ENCODE peak calls at places on chromosomes 3 and 15, in five cellular contexts. S is heart left ventricle, Y is cardiac muscle cell, M is stomach, J is MM.1S. N is an unnamed sample.

GRCh38 chr15:66027268-66027806 is 158.0 kb downstream of the RAB11A start:
- DNase-seq in S (no peak), J (no peak), Y (peak; percentile 18), M (peak; percentile 63), N (no peak)

GRCh38 chr3:122310361-122310760 is 14.7 kb upstream of the CSTA start:
- DNase-seq in M (no peak), S (no peak), Y (no peak), J (no peak), N (no peak)

GRCh38 chr3:128196645-128197044 is 43.4 kb downstream of the EEFSEC start:
- DNase-seq in Y (no peak), S (no peak), M (no peak), J (no peak), N (no peak)

GRCh38 chr3:49428697-49429100 is 425 bp downstream of the NICN1 start:
- DNase-seq in S (no peak), J (no peak), Y (no peak), M (no peak), N (no peak)

GRCh38 chr3:102180291-102180931 is 254.4 kb upstream of the ZPLD1 start:
- DNase-seq in J (no peak), Y (peak; percentile 94), S (no peak), M (no peak), N (no peak)

GRCh38 chr3:13525827-13526625 is 22.9 kb upstream of the FBLN2 start:
- DNase-seq in Y (no peak), S (peak; percentile 66), M (no peak), J (no peak), N (peak; percentile 65)

GRCh38 chr15:76533995-76534394 is 197.4 kb downstream of the ISL2 start:
- DNase-seq in J (no peak), S (no peak), Y (no peak), M (no peak), N (no peak)

GRCh38 chr15:52124270-52124878 is 11.8 kb upstream of the BCL2L10 start:
- DNase-seq in S (no peak), M (no peak), Y (peak; percentile 30), J (no peak), N (no peak)

GRCh38 chr3:66609660-66610547 is 109.1 kb upstream of the LRIG1 start:
- DNase-seq in J (no peak), Y (peak; percentile 58), S (no peak), M (no peak), N (no peak)

GRCh38 chr3:57382933-57383332 is 90.4 kb upstream of the ASB14 start:
- DNase-seq in Y (peak; percentile 16), M (no peak), J (no peak), S (no peak), N (no peak)

GRCh38 chr15:44536962-44537727 is at the start of gene EIF3J:
- DNase-seq in S (peak; percentile 97), M (peak; percentile 94), Y (peak; percentile 99), J (peak; percentile 96), N (peak; percentile 96)

GRCh38 chr15:44536298-44536961 is 517 bp upstream of the EIF3J start:
- DNase-seq in J (peak; percentile 83), S (peak; percentile 91), M (peak; percentile 86), Y (no peak), N (peak; percentile 93)

GRCh38 chr15:44545934-44546802 is 9.2 kb downstream of the EIF3J start:
- DNase-seq in Y (no peak), M (no peak), J (peak; percentile 74), S (no peak), N (no peak)

GRCh38 chr15:44537728-44538240 is 837 bp downstream of the EIF3J start:
- DNase-seq in M (no peak), J (no peak), Y (no peak), S (no peak), N (no peak)

GRCh38 chr15:44541282-44541958 is 4.5 kb downstream of the EIF3J start:
- DNase-seq in S (no peak), J (no peak), Y (peak; percentile 88), M (no peak), N (no peak)
- H3K27ac ChIP-seq in S (no peak overlapping the region), J (no peak overlapping the region), Y (no peak overlapping the region), M (no peak overlapping the region), N (peak overlapping the region; percentile 73)

GRCh38 chr3:147369671-147370123 is 36.6 kb downstream of the ZIC4 start:
- DNase-seq in J (no peak), M (no peak), S (no peak), Y (no peak), N (no peak)

GRCh38 chr3:147367676-147368075 is 38.7 kb downstream of the ZIC4 start:
- DNase-seq in Y (no peak), J (no peak), S (no peak), M (no peak), N (no peak)

GRCh38 chr3:147368151-147368550 is 38.2 kb downstream of the ZIC4 start:
- DNase-seq in Y (no peak), S (no peak), J (no peak), M (no peak), N (no peak)

GRCh38 chr3:147369231-147369630 is 37.1 kb downstream of the ZIC4 start:
- DNase-seq in J (no peak), Y (no peak), M (no peak), S (no peak), N (no peak)

DNA sequence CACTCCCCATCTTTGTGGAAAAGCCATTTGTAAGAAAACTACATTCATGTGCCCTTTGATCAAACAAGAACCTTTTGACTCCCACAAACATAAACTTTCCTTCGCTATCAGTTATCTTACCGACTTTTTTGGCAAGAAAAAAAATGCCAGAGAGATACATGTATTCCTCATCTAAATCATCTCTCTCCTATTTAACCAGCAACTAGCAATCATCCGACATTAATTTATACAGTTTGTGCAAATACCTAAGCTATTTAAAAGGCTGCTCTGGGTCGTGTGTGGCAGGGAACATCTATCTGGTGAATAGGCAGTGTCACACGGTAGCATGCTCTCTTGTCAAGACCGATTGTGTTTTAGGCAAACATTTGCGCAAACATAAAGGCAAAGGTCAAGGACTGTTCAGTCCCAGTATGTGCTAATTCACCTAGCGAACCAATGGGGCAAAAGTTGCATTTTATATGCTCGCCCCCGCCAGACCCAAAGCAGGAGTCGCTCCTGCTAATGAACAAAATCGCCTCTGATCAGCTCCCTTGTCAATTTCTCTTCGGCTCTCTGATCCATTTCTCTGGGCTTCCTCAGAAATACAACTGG is 37.7 kb downstream of the ZIC4 start:
- DNase-seq in S (no peak), M (no peak), Y (no peak), J (no peak), N (no peak)
- H3K27me3 ChIP-seq in S (peaks cover 86% of the 10 kb centered on the region), M (peaks cover 74% of the 10 kb centered on the region), Y (peaks cover 100% of the 10 kb centered on the region), J (no peaks in the 10 kb centered on the region), N (peaks cover 27% of the 10 kb centered on the region)

DNA sequence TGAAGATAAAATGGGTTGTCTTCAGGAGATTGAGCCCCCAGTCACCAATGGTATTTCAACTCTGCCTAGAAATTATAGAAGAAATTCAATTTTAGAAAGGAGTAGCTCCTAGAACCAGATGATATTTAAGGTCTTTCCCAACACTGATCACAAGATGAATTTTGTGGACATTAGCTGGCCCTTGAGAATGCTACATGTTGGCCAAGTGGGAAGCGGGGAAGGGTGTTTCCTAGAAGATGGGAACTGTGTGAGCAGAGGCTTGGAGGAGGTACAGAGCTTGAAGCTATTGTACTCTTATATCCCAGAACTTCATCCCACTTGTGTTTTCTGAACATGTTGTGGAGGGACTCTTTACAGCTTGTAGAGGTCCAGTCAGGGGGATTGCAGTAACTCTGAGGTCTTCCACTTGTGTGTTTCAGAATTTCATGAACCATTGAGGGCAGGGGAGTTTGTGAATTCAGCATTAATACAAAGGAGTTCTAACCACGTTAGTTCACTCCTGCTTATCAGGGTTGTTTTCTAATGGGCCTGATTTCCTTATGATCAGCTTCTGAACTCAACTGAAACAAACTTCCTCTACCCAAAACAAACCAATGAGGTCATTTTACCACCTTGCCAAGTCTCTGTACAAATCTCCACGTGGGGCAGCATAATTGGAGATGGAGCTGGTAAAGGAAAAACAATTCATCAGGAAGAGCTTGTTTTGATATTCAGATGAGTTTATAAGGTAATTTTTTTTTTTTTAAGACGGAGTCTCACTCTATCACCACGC is 152.6 kb upstream of the TPM1 start:
- DNase-seq in J (no peak), M (no peak), S (no peak), Y (peak; percentile 45), N (no peak)
- H3K27ac ChIP-seq in J (no peak overlapping the region), M (peak overlapping the region; percentile 39), S (no peak overlapping the region), Y (no peak overlapping the region), N (no peak overlapping the region)

GRCh38 chr15:41977757-41978369 is 5.5 kb upstream of the EHD4 start:
- DNase-seq in J (no peak), M (no peak), S (no peak), Y (no peak), N (peak; percentile 22)
- H3K27me3 ChIP-seq in J (no peaks in the 10 kb centered on the region), M (no peaks in the 10 kb centered on the region), S (no peaks in the 10 kb centered on the region), Y (no peaks in the 10 kb centered on the region), N (no peaks in the 10 kb centered on the region)

GRCh38 chr3:141849056-141849814 is 27.2 kb upstream of the ATP1B3 start:
- DNase-seq in J (no peak), Y (no peak), M (no peak), S (no peak), N (no peak)
- H3K27ac ChIP-seq in J (no peak overlapping the region), Y (no peak overlapping the region), M (no peak overlapping the region), S (no peak overlapping the region), N (no peak overlapping the region)

GRCh38 chr3:1138036-1138435 is 45.2 kb downstream of the CNTN6 start:
- DNase-seq in M (no peak), Y (no peak), J (no peak), S (no peak), N (no peak)
- H3K27me3 ChIP-seq in M (no peaks in the 10 kb centered on the region), Y (peaks cover 6% of the 10 kb centered on the region), J (no peaks in the 10 kb centered on the region), S (no peaks in the 10 kb centered on the region), N (no peaks in the 10 kb centered on the region)

N was measured in psoas muscle.